ENCODE peak calls at places on chromosomes 2 and 18, in four cellular contexts. P is RWPE1, O is gastrocnemius medialis, R is GM23338. S is an unnamed sample.

GRCh38 chr18:45457933-45458332 is 157.3 kb upstream of the SLC14A2 start:
- DNase-seq in P (no peak), O (no peak), R (no peak), S (no peak)

GRCh38 chr2:226738821-226739507 is 60.7 kb downstream of the IRS1 start:
- DNase-seq in P (no peak), O (peak; percentile 25), R (peak; percentile 51), S (peak; percentile 5)

GRCh38 chr2:85741811-85742507 is 11.8 kb upstream of the ATOH8 start:
- DNase-seq in P (peak; percentile 62), O (peak; percentile 77), R (no peak), S (peak; percentile 58)

GRCh38 chr2:165016772-165017411 is 61.6 kb upstream of the SLC38A11 start:
- DNase-seq in P (peak; percentile 44), O (no peak), R (peak; percentile 80), S (peak; percentile 50)

GRCh38 chr2:162118166-162119031 is 33.6 kb downstream of the GCG start:
- DNase-seq in P (peak; percentile 86), O (no peak), R (no peak), S (peak; percentile 83)

GRCh38 chr18:53698907-53699306 is 525.6 kb downstream of the MBD2 start:
- DNase-seq in P (peak; percentile 14), O (no peak), R (peak; percentile 55), S (peak; percentile 63)

GRCh38 chr2:113182471-113183260 is 8.9 kb downstream of the PSD4 start:
- DNase-seq in P (no peak), O (no peak), R (no peak), S (no peak)

GRCh38 chr2:233329489-233330135 is 22.0 kb downstream of the SAG start:
- DNase-seq in P (no peak), O (no peak), R (peak; percentile 13), S (no peak)

GRCh38 chr2:207603486-207603885 is 21.7 kb downstream of the METTL21A start:
- DNase-seq in P (no peak), O (no peak), R (no peak), S (no peak)

GRCh38 chr2:73766994-73767393 is 12.9 kb downstream of the DUSP11 start:
- DNase-seq in P (no peak), O (no peak), R (no peak), S (no peak)

GRCh38 chr2:68416081-68416675 is 50.9 kb downstream of the FBXO48 start:
- DNase-seq in P (no peak), O (no peak), R (no peak), S (no peak)

GRCh38 chr2:225070811-225071210 is 28.5 kb upstream of the DOCK10 start:
- DNase-seq in P (no peak), O (no peak), R (no peak), S (no peak)

GRCh38 chr18:48032876-48033769 is 102.7 kb upstream of the SMAD2 start:
- DNase-seq in P (no peak), O (no peak), R (no peak), S (no peak)

GRCh38 chr18:3083776-3084175 is 70.8 kb upstream of the LPIN2 start:
- DNase-seq in P (no peak), O (no peak), R (no peak), S (no peak)

GRCh38 chr18:32549248-32549842 is 78.7 kb upstream of the GAREM1 start:
- DNase-seq in P (peak; percentile 37), O (no peak), R (peak; percentile 90), S (peak; percentile 74)

GRCh38 chr2:56224316-56224715 is 40.5 kb downstream of the CCDC85A start:
- DNase-seq in P (no peak), O (no peak), R (no peak), S (peak; percentile 8)

GRCh38 chr2:16070648-16070971 is 130.3 kb downstream of the MYCN start:
- DNase-seq in P (no peak), O (no peak), R (no peak), S (no peak)
- TF ChIP-seq CTCF in P (no peak), O (no peak), R (no peak), S (no peak)

DNA sequence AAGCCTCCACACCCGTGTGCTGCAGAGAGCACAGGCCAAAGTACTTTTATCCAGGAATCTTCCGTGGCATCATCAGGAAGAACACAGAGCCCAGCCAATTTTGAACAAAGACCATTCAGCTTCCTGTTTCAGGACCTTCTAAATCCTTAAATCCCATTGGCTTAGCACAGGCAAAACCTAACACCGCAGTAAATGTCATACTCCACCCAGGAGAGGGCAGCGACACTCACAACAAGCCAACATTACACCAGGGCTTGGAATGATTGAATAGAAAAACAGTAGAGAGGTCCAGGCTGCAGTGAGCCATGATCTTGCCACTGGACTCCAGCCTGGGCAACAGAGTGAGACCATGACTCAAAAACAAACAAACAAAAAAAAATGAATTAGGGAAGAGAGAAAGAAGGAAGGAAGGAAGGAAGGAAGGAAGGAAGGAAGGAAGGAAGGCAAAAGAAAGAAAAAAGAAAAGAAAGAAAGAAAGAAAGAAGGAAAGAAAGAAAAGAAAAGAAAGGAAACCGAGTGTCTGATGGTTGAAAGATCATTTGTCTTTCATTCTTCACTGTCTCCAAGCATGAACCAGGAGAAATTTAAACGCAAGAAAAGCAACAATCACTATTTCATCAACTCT is 144.6 kb upstream of the SATB2 start:
- DNase-seq in P (no peak), O (no peak), R (peak; percentile 74), S (peak; percentile 26)
- TF ChIP-seq CTCF in P (no peak), O (no peak), R (peak; percentile 45), S (no peak)

DNA sequence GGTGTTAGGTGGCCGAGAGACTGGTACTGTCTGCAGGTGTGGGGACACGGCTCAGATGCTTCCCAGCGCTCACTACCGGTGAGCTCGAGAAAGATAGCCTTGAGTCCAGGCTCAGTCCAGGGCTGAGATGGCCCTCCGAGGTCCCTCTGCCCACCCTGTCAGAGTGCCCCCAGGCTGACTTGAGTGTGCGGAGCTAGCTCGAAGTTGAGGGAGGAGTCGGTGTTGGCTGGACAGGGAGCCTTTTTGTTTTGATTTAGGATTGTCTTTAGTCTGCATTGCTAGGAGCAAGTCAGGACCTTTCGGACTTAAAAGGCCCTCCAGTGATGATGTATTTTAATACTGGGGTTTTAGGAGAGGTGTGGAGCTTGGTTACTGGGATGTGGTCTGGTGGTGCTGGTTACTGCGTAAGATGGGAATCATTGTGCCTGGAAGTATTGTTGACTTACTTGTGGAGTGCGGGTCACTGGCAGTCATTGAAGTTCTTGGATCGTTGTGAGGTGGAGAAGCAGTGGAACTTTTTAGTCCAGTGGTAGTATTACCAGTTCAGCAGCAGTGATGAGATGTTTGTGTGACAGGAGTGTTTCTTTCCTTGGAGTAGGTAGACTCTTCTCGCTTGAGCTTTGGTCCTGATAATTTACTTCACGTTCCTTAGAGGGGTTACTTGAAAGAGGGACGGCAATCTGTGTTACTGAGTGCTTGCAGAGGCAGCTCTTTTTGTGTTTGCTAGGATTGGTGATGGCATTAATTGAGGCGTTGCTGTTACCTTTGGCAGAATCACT is 624 bp downstream of the KIAA1328 start:
- DNase-seq in P (peak; percentile 2), O (no peak), R (no peak), S (no peak)
- TF ChIP-seq CTCF in P (peak; percentile 22), O (no peak), R (no peak), S (no peak)

GRCh38 chr2:28228419-28228995 is 164.2 kb upstream of the FOSL2 start:
- DNase-seq in P (no peak), O (no peak), R (no peak), S (no peak)
- TF ChIP-seq CTCF in P (no peak), O (peak; percentile 18), R (peak; percentile 29), S (peak; percentile 18)

GRCh38 chr2:50751255-50752069 is 280.5 kb downstream of the NRXN1 start:
- DNase-seq in P (no peak), O (no peak), R (no peak), S (no peak)
- TF ChIP-seq CTCF in P (no peak), O (no peak), R (no peak), S (no peak)

GRCh38 chr2:182763311-182763912 is 47.4 kb downstream of the DNAJC10 start:
- DNase-seq in P (peak; percentile 21), O (no peak), R (peak; percentile 79), S (peak; percentile 56)

GRCh38 chr2:182761903-182762302 is 45.8 kb downstream of the DNAJC10 start:
- DNase-seq in P (no peak), O (no peak), R (no peak), S (no peak)

GRCh38 chr2:182766626-182767025 is 50.6 kb downstream of the DNAJC10 start:
- DNase-seq in P (no peak), O (no peak), R (no peak), S (no peak)

GRCh38 chr2:182767578-182767977 is 51.5 kb downstream of the DNAJC10 start:
- DNase-seq in P (peak; percentile 11), O (no peak), R (peak; percentile 72), S (peak; percentile 33)
- TF ChIP-seq CTCF in P (peak; percentile 46), O (no peak), R (peak; percentile 59), S (peak; percentile 48)

GRCh38 chr2:138501427-138502252 is at the start of gene SPOPL:
- DNase-seq in P (peak; percentile 95), O (peak; percentile 81), R (peak; percentile 88), S (peak; percentile 85)
- TF ChIP-seq CTCF in P (peak; percentile 26), O (peak; percentile 55), R (no peak), S (peak; percentile 26)

GRCh38 chr2:160278889-160279196 is 78.8 kb upstream of the ITGB6 start:
- DNase-seq in P (no peak), O (no peak), R (peak; percentile 49), S (peak; percentile 34)
- TF ChIP-seq CTCF in P (no peak), O (peak; percentile 40), R (peak; percentile 68), S (peak; percentile 20)

GRCh38 chr18:61581578-61582204 is 248.5 kb downstream of the CDH20 start:
- DNase-seq in P (peak; percentile 81), O (peak; percentile 24), R (peak; percentile 88), S (peak; percentile 60)
- TF ChIP-seq CTCF in P (peak; percentile 95), O (peak; percentile 97), R (peak; percentile 93), S (peak; percentile 97)